ENCODE peak calls at places on chromosomes 4 and X, in six cellular contexts. I is AG04450, Z is DND-41, E is SW480, Y is lower leg skin, X is mucosa of gallbladder. A is an unnamed sample.

GRCh38 chr4:189177130-189177529 is 763.5 kb upstream of the FRG1 start:
- DNase-seq in I (no peak), Z (peak), E (peak), Y (no peak), X (no peak), A (no peak)

GRCh38 chr4:99013402-99013843 is 17.9 kb downstream of the METAP1 start:
- DNase-seq in I (no peak), Z (no peak), E (no peak), Y (no peak), X (no peak), A (no peak)

GRCh38 chrX:116239944-116240391 is 69.4 kb downstream of the AGTR2 start:
- DNase-seq in I (no peak), Z (no peak), E (no peak), Y (no peak), X (no peak), A (no peak)

GRCh38 chr4:75561789-75562188 is 5.9 kb downstream of the ODAPH start:
- DNase-seq in I (no peak), Z (no peak), E (no peak), Y (no peak), X (no peak), A (no peak)

GRCh38 chrX:56228914-56229313 is 3.2 kb upstream of the KLF8 start:
- DNase-seq in I (no peak), Z (no peak), E (no peak), Y (no peak), X (no peak), A (no peak)

GRCh38 chrX:149949743-149950436 is 11.6 kb upstream of the EOLA2 start:
- DNase-seq in I (no peak), Z (no peak), E (no peak), Y (no peak), X (no peak), A (no peak)

GRCh38 chrX:7362111-7362510 is 214.2 kb upstream of the PUDP start:
- DNase-seq in I (no peak), Z (no peak), E (no peak), Y (no peak), X (no peak), A (no peak)

GRCh38 chrX:23114256-23114655 is 114.5 kb downstream of the DDX53 start:
- DNase-seq in I (no peak), Z (no peak), E (no peak), Y (no peak), X (no peak), A (no peak)

GRCh38 chr4:25799522-25799921 is 63.3 kb downstream of the SEL1L3 start:
- DNase-seq in I (no peak), Z (no peak), E (no peak), Y (peak), X (no peak), A (no peak)

GRCh38 chrX:112967341-112967740 is 126.7 kb upstream of the AMOT start:
- DNase-seq in I (no peak), Z (no peak), E (no peak), Y (no peak), X (no peak), A (no peak)

GRCh38 chrX:30301977-30302376 is 7.2 kb downstream of the NR0B1 start:
- DNase-seq in I (no peak), Z (no peak), E (no peak), Y (no peak), X (no peak), A (no peak)

GRCh38 chr4:42152507-42153504 is at the start of gene BEND4:
- DNase-seq in I (no peak), Z (no peak), E (no peak), Y (no peak), X (no peak), A (no peak)

GRCh38 chrX:95056901-95057300 is 1382.9 kb downstream of the FAM133A start:
- DNase-seq in I (no peak), Z (no peak), E (peak), Y (no peak), X (no peak), A (no peak)

GRCh38 chrX:78822157-78822683 is 74.7 kb downstream of the LPAR4 start:
- DNase-seq in I (no peak), Z (no peak), E (no peak), Y (no peak), X (no peak), A (no peak)

GRCh38 chr4:152979731-152980330 is 43.7 kb downstream of the FHDC1 start:
- DNase-seq in I (no peak), Z (no peak), E (no peak), Y (peak), X (no peak), A (no peak)

GRCh38 chrX:16930392-16930791 is 16.1 kb upstream of the REPS2 start:
- DNase-seq in I (no peak), Z (no peak), E (no peak), Y (no peak), X (no peak), A (no peak)

GRCh38 chrX:78387364-78387763 is 60.0 kb upstream of the CYSLTR1 start:
- DNase-seq in I (no peak), Z (no peak), E (no peak), Y (no peak), X (no peak), A (no peak)

GRCh38 chr4:6245246-6246169 is 24.1 kb upstream of the WFS1 start:
- DNase-seq in I (no peak), Z (no peak), E (no peak), Y (no peak), X (no peak), A (no peak)

GRCh38 chrX:15203694-15204093 is 66.2 kb downstream of the ASB9 start:
- DNase-seq in I (no peak), Z (no peak), E (no peak), Y (no peak), X (no peak), A (no peak)

GRCh38 chr4:101983835-101984234 is 193.3 kb downstream of the BANK1 start:
- DNase-seq in I (no peak), Z (no peak), E (no peak), Y (no peak), X (no peak), A (no peak)

GRCh38 chr4:159107203-159107921 is 4.5 kb downstream of the RAPGEF2 start:
- DNase-seq in I (no peak), Z (no peak), E (no peak), Y (no peak), X (no peak), A (no peak)

GRCh38 chrX:150365051-150365952 is 2.2 kb downstream of the MAMLD1 start:
- DNase-seq in I (no peak), Z (peak), E (peak), Y (peak), X (peak), A (no peak)

GRCh38 chrX:15334561-15334960 is 762 bp downstream of the PIGA start:
- DNase-seq in I (no peak), Z (peak), E (no peak), Y (no peak), X (no peak), A (no peak)

GRCh38 chr4:1573830-1574459 is 110.2 kb downstream of the FAM53A start:
- DNase-seq in I (no peak), Z (no peak), E (no peak), Y (no peak), X (no peak), A (no peak)

GRCh38 chr4:16875487-16875886 is 23.0 kb downstream of the LDB2 start:
- DNase-seq in I (peak), Z (no peak), E (no peak), Y (no peak), X (no peak), A (no peak)

GRCh38 chr4:8312069-8312445 is 42.5 kb downstream of the HTRA3 start:
- DNase-seq in I (no peak), Z (no peak), E (no peak), Y (peak), X (no peak), A (no peak)

GRCh38 chr4:6916587-6917444 is 7.2 kb downstream of the TBC1D14 start:
- DNase-seq in I (no peak), Z (no peak), E (peak), Y (peak), X (peak), A (no peak)

GRCh38 chr4:155618183-155618838 is 48.3 kb upstream of the GUCY1A1 start:
- DNase-seq in I (no peak), Z (no peak), E (no peak), Y (no peak), X (no peak), A (no peak)

GRCh38 chrX:111041018-111041462 is 55.0 kb upstream of the PAK3 start:
- DNase-seq in I (peak), Z (no peak), E (no peak), Y (no peak), X (no peak), A (no peak)

GRCh38 chr4:20698382-20698781 is 1.9 kb upstream of the PACRGL start:
- DNase-seq in I (no peak), Z (no peak), E (no peak), Y (no peak), X (no peak), A (no peak)

GRCh38 chr4:10157478-10158354 is 41.1 kb upstream of the WDR1 start:
- DNase-seq in I (peak), Z (peak), E (peak), Y (peak), X (peak), A (peak)

GRCh38 chrX:155857561-155857960 is 23.6 kb upstream of the VAMP7 start:
- DNase-seq in I (no peak), Z (no peak), E (peak), Y (no peak), X (no peak), A (no peak)

GRCh38 chrX:114583646-114584433 is at the start of gene HTR2C:
- DNase-seq in I (no peak), Z (no peak), E (no peak), Y (no peak), X (no peak), A (no peak)

GRCh38 chrX:31580726-31581125 is 508.9 kb upstream of the FTHL17 start:
- DNase-seq in I (no peak), Z (no peak), E (no peak), Y (no peak), X (no peak), A (no peak)

GRCh38 chr4:83932996-83933395 is 397.1 kb downstream of the GPAT3 start:
- DNase-seq in I (no peak), Z (no peak), E (no peak), Y (no peak), X (no peak), A (no peak)

GRCh38 chr4:70326052-70326451 is 8.7 kb upstream of the CABS1 start:
- DNase-seq in I (no peak), Z (no peak), E (no peak), Y (no peak), X (no peak), A (no peak)

GRCh38 chrX:124023838-124024238 is 62.3 kb downstream of the STAG2 start:
- DNase-seq in I (no peak), Z (no peak), E (no peak), Y (no peak), X (no peak), A (no peak)